ENCODE peak calls at places on chromosomes 5 and 9, in seven cellular contexts. K is WTC11; F is GM10248; J is H9; I is BE2C; R is CD4-positive, alpha-beta T cell; Q is IMR-90. S is an unnamed sample.

GRCh38 chr5:71925608-71926091 is 181.6 kb upstream of the MAP1B start:
- DNase-seq in K (no peak), F (no peak), J (no peak), I (no peak), R (no peak), Q (no peak), S (no peak)

GRCh38 chr9:121075251-121076036 is 689 bp downstream of the CNTRL start:
- DNase-seq in K (no peak), F (peak), J (no peak), I (no peak), R (peak), Q (peak), S (no peak)

GRCh38 chr9:90142580-90142979 is 500.0 kb downstream of the DIRAS2 start:
- DNase-seq in K (peak), F (peak), J (no peak), I (peak), R (peak), Q (peak), S (peak)

GRCh38 chr9:76873056-76873792 is 32.7 kb downstream of the PRUNE2 start:
- DNase-seq in K (peak), F (no peak), J (peak), I (peak), R (no peak), Q (no peak), S (no peak)

GRCh38 chr5:33261305-33261704 is 179.5 kb upstream of the TARS1 start:
- DNase-seq in K (no peak), F (no peak), J (no peak), I (no peak), R (no peak), Q (peak), S (no peak)

GRCh38 chr5:115934388-115934974 is 27.8 kb upstream of the LVRN start:
- DNase-seq in K (no peak), F (no peak), J (no peak), I (no peak), R (no peak), Q (no peak), S (no peak)

GRCh38 chr5:170113517-170113891 is 7.8 kb downstream of the FOXI1 start:
- DNase-seq in K (no peak), F (no peak), J (no peak), I (no peak), R (no peak), Q (no peak), S (no peak)

GRCh38 chr9:18499987-18500386 is 26.0 kb downstream of the ADAMTSL1 start:
- DNase-seq in K (no peak), F (no peak), J (no peak), I (no peak), R (no peak), Q (no peak), S (peak)

GRCh38 chr9:8725635-8726034 is 926.1 kb upstream of the DMAC1 start:
- DNase-seq in K (no peak), F (no peak), J (no peak), I (no peak), R (no peak), Q (no peak), S (no peak)

GRCh38 chr9:124724415-124725067 is 46.6 kb downstream of the NR6A1 start:
- DNase-seq in K (no peak), F (no peak), J (no peak), I (no peak), R (no peak), Q (no peak), S (no peak)

GRCh38 chr9:108050894-108051293 is 561.3 kb upstream of the KLF4 start:
- DNase-seq in K (no peak), F (no peak), J (no peak), I (no peak), R (no peak), Q (no peak), S (no peak)

GRCh38 chr5:3509290-3509689 is 86.3 kb upstream of the IRX1 start:
- DNase-seq in K (no peak), F (no peak), J (no peak), I (no peak), R (no peak), Q (no peak), S (no peak)

GRCh38 chr5:134411228-134411545 is 494 bp downstream of the CDKN2AIPNL start:
- DNase-seq in K (no peak), F (no peak), J (no peak), I (no peak), R (no peak), Q (no peak), S (no peak)

DNA sequence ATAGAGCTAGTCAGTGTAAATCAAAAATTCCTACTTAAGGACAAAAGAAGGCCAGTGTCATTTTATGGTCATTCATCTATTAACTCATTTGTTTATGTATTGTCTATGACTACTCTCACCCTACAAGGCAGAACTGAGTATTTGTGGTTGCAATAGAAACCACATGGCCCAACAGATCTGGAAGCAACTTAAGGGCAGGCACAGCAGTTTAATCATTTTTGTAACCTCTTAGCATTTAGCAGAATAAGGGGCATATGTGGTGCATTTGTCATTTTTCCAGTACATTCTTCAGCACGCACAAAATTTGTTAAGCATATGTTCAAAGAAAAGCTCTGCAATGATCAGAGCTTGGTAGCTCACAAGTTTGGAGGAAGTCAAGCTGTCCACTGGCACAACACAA is 1.1 kb downstream of the FKBP15 start:
- DNase-seq in K (no peak), F (peak), J (no peak), I (no peak), R (no peak), Q (peak), S (no peak)
- TF ChIP-seq CTCF in K (no peak), F (no peak), J (no peak), I (no peak), R (no peak), Q (no peak), S (no peak)

DNA sequence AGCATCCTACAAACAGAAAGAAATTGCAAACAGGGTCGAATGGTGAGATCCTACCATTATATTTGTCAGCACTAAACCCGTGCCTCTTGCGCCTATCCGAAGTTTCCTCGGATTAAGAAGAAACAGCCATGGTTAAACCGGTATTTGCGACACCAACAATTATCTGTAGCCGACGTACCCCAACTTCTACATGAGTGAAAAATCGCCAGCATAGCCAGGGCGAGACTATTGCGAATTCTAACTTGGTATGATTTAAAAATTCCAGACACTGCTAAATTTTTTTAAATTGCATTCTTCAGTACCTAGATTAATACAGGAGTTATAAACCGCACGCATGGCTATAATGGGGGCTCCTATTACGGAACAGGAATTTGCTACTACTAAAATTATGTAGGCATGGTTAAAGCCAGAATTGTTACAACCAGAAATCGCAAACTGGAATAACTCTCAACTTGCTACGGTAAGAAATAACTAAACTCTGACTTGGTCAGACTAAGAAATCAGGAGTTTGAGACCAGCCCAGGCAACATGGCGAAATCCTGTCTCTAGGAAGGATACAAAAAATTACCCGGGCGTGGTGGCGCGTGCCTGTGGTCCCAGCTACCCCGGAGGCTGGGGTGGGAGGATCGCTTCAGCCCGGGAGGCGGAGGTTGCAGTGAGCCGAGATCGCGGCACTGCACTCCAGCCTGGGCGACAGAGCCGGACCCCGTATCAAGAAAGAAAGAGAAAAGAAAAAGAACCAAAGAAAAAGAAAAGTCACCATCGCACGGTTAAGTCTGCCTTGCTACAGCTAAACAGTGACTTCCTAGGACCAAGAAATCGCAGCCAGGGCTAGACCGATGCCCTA is 25.5 kb upstream of the ANXA2R start:
- DNase-seq in K (peak), F (no peak), J (no peak), I (peak), R (peak), Q (peak), S (no peak)
- TF ChIP-seq CTCF in K (no peak), F (no peak), J (no peak), I (no peak), R (no peak), Q (no peak), S (no peak)

GRCh38 chr5:31639488-31640011 is 619 bp downstream of the PDZD2 start:
- DNase-seq in K (peak), F (no peak), J (no peak), I (no peak), R (no peak), Q (no peak), S (no peak)
- TF ChIP-seq CTCF in K (no peak), F (no peak), J (no peak), I (no peak), R (no peak), Q (no peak), S (no peak)

GRCh38 chr9:99563364-99563763 is 258.3 kb upstream of the NR4A3 start:
- DNase-seq in K (no peak), F (no peak), J (no peak), I (peak), R (no peak), Q (no peak), S (no peak)
- TF ChIP-seq CTCF in K (no peak), F (no peak), J (peak), I (peak), R (no peak), Q (no peak), S (no peak)

GRCh38 chr9:92864152-92864551 is 13.7 kb downstream of the ZNF484 start:
- DNase-seq in K (no peak), F (no peak), J (no peak), I (no peak), R (no peak), Q (no peak), S (no peak)
- TF ChIP-seq CTCF in K (no peak), F (no peak), J (no peak), I (no peak), R (no peak), Q (no peak), S (no peak)

S was measured in kidney epithelial cell.